ENCODE peak calls at places on chromosomes 13 and 19, in four cellular contexts. One of them, this sample, is unnamed.

GRCh38 chr19:40599331-40600085 is 1.7 kb upstream of the LTBP4 start:
- DNase-seq in GM12878: no peak
- DNase-seq in H1: no peak
- DNase-seq in HepG2: no peak
- DNase-seq in this sample: no peak

GRCh38 chr13:113076681-113077401 is 28.8 kb upstream of the F7 start:
- DNase-seq in GM12878: no peak
- DNase-seq in H1: no peak
- DNase-seq in HepG2: no peak
- DNase-seq in this sample: no peak

GRCh38 chr13:23212621-23213020 is 31.8 kb downstream of the SGCG start:
- DNase-seq in GM12878: no peak
- DNase-seq in H1: no peak
- DNase-seq in HepG2: no peak
- DNase-seq in this sample: no peak

GRCh38 chr19:1199531-1199930 is 6.0 kb upstream of the STK11 start:
- DNase-seq in GM12878: no peak
- DNase-seq in H1: no peak
- DNase-seq in HepG2: no peak
- DNase-seq in this sample: no peak

GRCh38 chr13:31236211-31236786 is 36.5 kb downstream of the B3GLCT start:
- DNase-seq in GM12878: no peak
- DNase-seq in H1: no peak
- DNase-seq in HepG2: peak; percentile 31
- DNase-seq in this sample: no peak

GRCh38 chr19:1084024-1084868 is 10.9 kb downstream of the POLR2E start:
- DNase-seq in GM12878: no peak
- DNase-seq in H1: no peak
- DNase-seq in HepG2: no peak
- DNase-seq in this sample: no peak

GRCh38 chr13:68160466-68160865 is 930.3 kb upstream of the PCDH9 start:
- DNase-seq in GM12878: no peak
- DNase-seq in H1: no peak
- DNase-seq in HepG2: no peak
- DNase-seq in this sample: no peak

GRCh38 chr13:32031025-32031814 is at the start of gene FRY:
- DNase-seq in GM12878: no peak
- DNase-seq in H1: peak; percentile 85
- DNase-seq in HepG2: peak; percentile 74
- DNase-seq in this sample: peak; percentile 63

GRCh38 chr19:10227215-10227971 is 3.7 kb downstream of the S1PR2 start:
- DNase-seq in GM12878: no peak
- DNase-seq in H1: no peak
- DNase-seq in HepG2: no peak
- DNase-seq in this sample: no peak

GRCh38 chr13:110714798-110715394 is 1.4 kb downstream of the ING1 start:
- DNase-seq in GM12878: no peak
- DNase-seq in H1: peak; percentile 71
- DNase-seq in HepG2: peak; percentile 20
- DNase-seq in this sample: no peak
- TF ChIP-seq SUZ12 in GM12878: no peak
- TF ChIP-seq SUZ12 in H1: no peak
- TF ChIP-seq SUZ12 in HepG2: no peak
- TF ChIP-seq SUZ12 in this sample: no peak

GRCh38 chr19:55691561-55692481 is 16.8 kb downstream of the EPN1 start:
- DNase-seq in GM12878: no peak
- DNase-seq in H1: no peak
- DNase-seq in HepG2: no peak
- DNase-seq in this sample: no peak

GRCh38 chr19:55693336-55693974 is 18.4 kb downstream of the EPN1 start:
- DNase-seq in GM12878: no peak
- DNase-seq in H1: no peak
- DNase-seq in HepG2: no peak
- DNase-seq in this sample: no peak

GRCh38 chr19:55694241-55694655 is 19.2 kb downstream of the EPN1 start:
- DNase-seq in GM12878: no peak
- DNase-seq in H1: no peak
- DNase-seq in HepG2: no peak
- DNase-seq in this sample: no peak

GRCh38 chr19:55690769-55691545 is 15.9 kb downstream of the EPN1 start:
- DNase-seq in GM12878: no peak
- DNase-seq in H1: no peak
- DNase-seq in HepG2: no peak
- DNase-seq in this sample: no peak

DNA sequence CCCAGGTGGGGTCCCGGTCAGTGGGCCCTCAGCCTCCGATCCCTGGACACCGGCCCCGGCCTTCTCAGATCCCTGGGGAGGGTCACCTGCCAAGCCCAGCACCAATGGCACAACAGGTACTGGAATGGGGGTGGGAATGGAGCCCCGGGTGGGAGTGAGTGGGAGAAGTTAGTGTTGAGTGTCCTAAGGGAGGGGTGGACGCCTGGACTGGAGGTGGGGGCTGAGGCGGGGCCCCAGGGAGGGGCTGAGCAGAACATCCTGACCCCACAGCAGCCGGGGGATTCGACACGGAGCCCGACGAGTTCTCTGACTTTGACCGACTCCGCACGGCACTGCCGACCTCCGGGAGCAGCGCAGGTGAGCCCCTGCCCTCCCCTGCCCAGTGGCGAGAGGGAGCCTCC is 17.7 kb downstream of the EPN1 start:
- DNase-seq in GM12878: no peak
- DNase-seq in H1: no peak
- DNase-seq in HepG2: no peak
- DNase-seq in this sample: no peak
- TF ChIP-seq ZNF274 in GM12878: no peak
- TF ChIP-seq ZNF274 in H1: no peak
- TF ChIP-seq ZNF274 in HepG2: no peak
- TF ChIP-seq ZNF274 in this sample: no peak

GRCh38 chr13:87975035-87975434 is 303.9 kb downstream of the SLITRK5 start:
- DNase-seq in GM12878: no peak
- DNase-seq in H1: no peak
- DNase-seq in HepG2: no peak
- DNase-seq in this sample: no peak
- TF ChIP-seq YY1 in GM12878: no peak
- TF ChIP-seq YY1 in H1: no peak
- TF ChIP-seq YY1 in HepG2: no peak
- TF ChIP-seq YY1 in this sample: no peak

GRCh38 chr13:38685974-38686571 is 804 bp upstream of the FREM2 start:
- DNase-seq in GM12878: no peak
- DNase-seq in H1: no peak
- DNase-seq in HepG2: no peak
- DNase-seq in this sample: peak; percentile 8
- TF ChIP-seq SUZ12 in GM12878: no peak
- TF ChIP-seq SUZ12 in H1: no peak
- TF ChIP-seq SUZ12 in HepG2: no peak
- TF ChIP-seq SUZ12 in this sample: no peak

GRCh38 chr19:45351401-45351952 is 10.9 kb downstream of the KLC3 start:
- DNase-seq in GM12878: no peak
- DNase-seq in H1: no peak
- DNase-seq in HepG2: no peak
- DNase-seq in this sample: no peak

GRCh38 chr19:45352471-45352870 is 11.9 kb downstream of the KLC3 start:
- DNase-seq in GM12878: no peak
- DNase-seq in H1: no peak
- DNase-seq in HepG2: no peak
- DNase-seq in this sample: no peak

GRCh38 chr19:45354443-45354842 is 13.9 kb downstream of the KLC3 start:
- DNase-seq in GM12878: no peak
- DNase-seq in H1: no peak
- DNase-seq in HepG2: no peak
- DNase-seq in this sample: no peak

GRCh38 chr19:45352062-45352461 is 11.5 kb downstream of the KLC3 start:
- DNase-seq in GM12878: no peak
- DNase-seq in H1: no peak
- DNase-seq in HepG2: no peak
- DNase-seq in this sample: no peak

GRCh38 chr19:45352914-45353796 is 12.6 kb downstream of the KLC3 start:
- DNase-seq in GM12878: no peak
- DNase-seq in H1: no peak
- DNase-seq in HepG2: no peak
- DNase-seq in this sample: no peak
- TF ChIP-seq ZNF274 in GM12878: no peak
- TF ChIP-seq ZNF274 in H1: no peak
- TF ChIP-seq ZNF274 in HepG2: no peak
- TF ChIP-seq ZNF274 in this sample: no peak

This sample was measured in NT2/D1.